ENCODE peak calls at places on chromosome X, in five cellular contexts. H, L, X, N and T are unnamed samples.
A peak's percentile ranks its signal among the peaks of the same experiment; 100 is the strongest.

GRCh38 chrX:132956421-132957210 is 1.8 kb downstream of the HS6ST2 start:
- DNase-seq in H (no peak), L (no peak), X (no peak), N (no peak), T (no peak)

GRCh38 chrX:112056886-112057285 is 25.7 kb downstream of the TRPC5 start:
- DNase-seq in H (no peak), L (no peak), X (no peak), N (no peak), T (no peak)

GRCh38 chrX:27883468-27884092 is 75.8 kb downstream of the MAGEB10 start:
- DNase-seq in H (no peak), L (no peak), X (no peak), N (no peak), T (no peak)

GRCh38 chrX:150150081-150150779 is 211.9 kb upstream of the EOLA2 start:
- DNase-seq in H (no peak), L (no peak), X (no peak), N (no peak), T (no peak)

GRCh38 chrX:136899206-136899605 is 18.7 kb upstream of the RBMX start:
- DNase-seq in H (no peak), L (no peak), X (no peak), N (peak; percentile 33), T (no peak)

GRCh38 chrX:122552291-122552800 is 631.7 kb upstream of the GRIA3 start:
- DNase-seq in H (no peak), L (no peak), X (no peak), N (peak; percentile 11), T (no peak)

GRCh38 chrX:103376118-103376978 is at the start of gene BEX3:
- DNase-seq in H (peak; percentile 69), L (peak; percentile 4), X (no peak), N (peak; percentile 58), T (peak; percentile 1)

GRCh38 chrX:109719262-109719661 is 13.8 kb downstream of the ACSL4 start:
- DNase-seq in H (no peak), L (no peak), X (no peak), N (no peak), T (no peak)

GRCh38 chrX:139125916-139126315 is 404.6 kb upstream of the F9 start:
- DNase-seq in H (no peak), L (no peak), X (no peak), N (no peak), T (no peak)

GRCh38 chrX:56803849-56804681 is 75.0 kb downstream of the NBDY start:
- DNase-seq in H (no peak), L (no peak), X (no peak), N (no peak), T (no peak)

GRCh38 chrX:153406903-153407302 is 4.4 kb upstream of the ZFP92 start:
- DNase-seq in H (no peak), L (no peak), X (no peak), N (no peak), T (no peak)